ENCODE peak calls at places on chromosomes 11 and 22, in six cellular contexts. One of them, this sample, is unnamed. For H3K4me1 and H3K27me3, the result is how much of the 10 kb centered on the place peaks cover.

GRCh38 chr11:127193916-127194315 is 193.3 kb upstream of the KIRREL3 start:
- DNase-seq in body of pancreas: no peak
- DNase-seq in HCT116: no peak
- DNase-seq in IMR-90: no peak
- DNase-seq in mammary epithelial cell: no peak
- DNase-seq in stomach: no peak
- DNase-seq in this sample: no peak

GRCh38 chr11:108975641-108976071 is 310.8 kb downstream of the DDX10 start:
- DNase-seq in IMR-90: no peak
- DNase-seq in stomach: no peak
- DNase-seq in HCT116: no peak
- DNase-seq in mammary epithelial cell: no peak
- DNase-seq in body of pancreas: peak
- DNase-seq in this sample: no peak

GRCh38 chr11:93784935-93785360 is 866 bp downstream of the MED17 start:
- DNase-seq in HCT116: peak
- DNase-seq in IMR-90: no peak
- DNase-seq in body of pancreas: no peak
- DNase-seq in mammary epithelial cell: no peak
- DNase-seq in stomach: no peak
- DNase-seq in this sample: no peak

GRCh38 chr22:35835998-35836691 is 118.5 kb downstream of the APOL5 start:
- DNase-seq in IMR-90: peak
- DNase-seq in HCT116: peak
- DNase-seq in body of pancreas: peak
- DNase-seq in mammary epithelial cell: peak
- DNase-seq in stomach: peak
- DNase-seq in this sample: peak

GRCh38 chr11:130782361-130783221 is 133.7 kb downstream of the SNX19 start:
- DNase-seq in mammary epithelial cell: no peak
- DNase-seq in IMR-90: peak
- DNase-seq in body of pancreas: peak
- DNase-seq in stomach: no peak
- DNase-seq in HCT116: no peak
- DNase-seq in this sample: no peak

GRCh38 chr22:30247561-30247960 is 1.0 kb upstream of the LIF start:
- DNase-seq in HCT116: no peak
- DNase-seq in IMR-90: no peak
- DNase-seq in stomach: no peak
- DNase-seq in body of pancreas: no peak
- DNase-seq in mammary epithelial cell: no peak
- DNase-seq in this sample: no peak

GRCh38 chr11:120178441-120179070 is 32.3 kb upstream of the OAF start:
- DNase-seq in body of pancreas: no peak
- DNase-seq in mammary epithelial cell: no peak
- DNase-seq in HCT116: no peak
- DNase-seq in IMR-90: peak
- DNase-seq in stomach: no peak
- DNase-seq in this sample: no peak

GRCh38 chr11:62710001-62710345 is 2.5 kb downstream of the GNG3 start:
- DNase-seq in stomach: peak
- DNase-seq in mammary epithelial cell: no peak
- DNase-seq in IMR-90: no peak
- DNase-seq in body of pancreas: no peak
- DNase-seq in HCT116: no peak
- DNase-seq in this sample: no peak

GRCh38 chr11:10490398-10491232 is 35.6 kb downstream of the AMPD3 start:
- DNase-seq in IMR-90: peak
- DNase-seq in stomach: peak
- DNase-seq in body of pancreas: peak
- DNase-seq in HCT116: peak
- DNase-seq in mammary epithelial cell: peak
- DNase-seq in this sample: peak

DNA sequence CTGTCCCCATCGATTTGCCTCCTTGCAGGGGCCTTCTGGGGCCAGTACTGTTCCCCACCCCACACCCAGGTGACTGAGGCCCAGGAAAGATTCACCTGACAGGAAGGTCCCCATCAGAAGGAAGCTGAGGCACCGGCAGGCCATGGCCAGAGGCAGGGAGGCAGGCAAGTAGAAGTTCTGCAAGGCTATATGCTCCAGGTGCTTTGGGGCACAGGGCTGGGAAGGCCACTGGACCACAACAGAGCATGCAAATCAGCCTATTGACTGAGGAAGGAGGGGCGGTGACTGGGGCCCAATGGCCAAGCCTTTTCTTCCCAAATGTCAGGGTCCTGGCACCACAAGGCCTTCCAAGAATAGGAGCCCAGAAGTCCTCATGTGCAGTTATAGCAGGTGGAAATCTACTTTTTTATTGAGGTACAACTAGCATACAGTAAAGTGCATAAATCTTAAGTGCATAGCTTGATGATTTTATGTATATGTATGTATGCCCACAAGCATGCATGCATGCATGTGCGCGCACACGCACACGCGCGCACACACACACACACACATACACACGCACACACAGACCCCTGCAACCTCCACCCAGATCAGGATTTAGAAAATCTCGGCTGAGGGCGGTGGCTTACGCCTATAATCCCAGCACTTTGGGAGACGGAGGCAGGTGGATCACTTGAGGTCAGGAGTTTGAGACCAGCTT is at the start of gene VPREB3:
- DNase-seq in body of pancreas: no peak
- DNase-seq in HCT116: no peak
- DNase-seq in IMR-90: no peak
- DNase-seq in stomach: no peak
- DNase-seq in mammary epithelial cell: no peak
- DNase-seq in this sample: no peak
- H3K4me1 ChIP-seq in body of pancreas: under half
- H3K4me1 ChIP-seq in HCT116: under half
- H3K4me1 ChIP-seq in IMR-90: under half
- H3K4me1 ChIP-seq in stomach: under half
- H3K4me1 ChIP-seq in mammary epithelial cell: under half
- H3K4me1 ChIP-seq in this sample: under half

DNA sequence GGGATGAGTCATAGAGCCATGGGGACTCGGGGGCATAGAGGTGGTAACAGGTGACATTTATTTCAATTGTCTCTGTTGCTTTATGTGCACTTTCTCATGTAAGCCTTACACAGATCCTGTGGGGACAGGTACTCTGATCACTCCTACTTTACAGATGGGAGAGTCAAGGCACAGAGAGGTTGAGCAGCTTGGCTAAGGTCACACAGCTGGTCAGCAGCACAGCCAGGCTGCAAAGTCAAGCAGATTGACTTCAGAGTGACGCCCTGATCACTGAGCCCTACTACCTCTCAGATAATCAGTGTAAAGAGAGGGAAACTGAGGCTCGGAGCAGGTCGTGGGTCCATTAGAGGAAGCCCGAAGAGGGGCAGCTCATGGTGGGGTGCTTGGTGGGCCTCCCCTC is 3.5 kb downstream of the TMPRSS6 start:
- DNase-seq in mammary epithelial cell: no peak
- DNase-seq in stomach: no peak
- DNase-seq in HCT116: no peak
- DNase-seq in IMR-90: no peak
- DNase-seq in body of pancreas: no peak
- DNase-seq in this sample: no peak
- H3K27me3 ChIP-seq in mammary epithelial cell: under half
- H3K27me3 ChIP-seq in stomach: under half
- H3K27me3 ChIP-seq in HCT116: under half
- H3K27me3 ChIP-seq in IMR-90: under half
- H3K27me3 ChIP-seq in body of pancreas: under half
- H3K27me3 ChIP-seq in this sample: under half

GRCh38 chr22:40190501-40190900 is 12.8 kb downstream of the TNRC6B start:
- DNase-seq in stomach: peak
- DNase-seq in mammary epithelial cell: no peak
- DNase-seq in HCT116: no peak
- DNase-seq in IMR-90: no peak
- DNase-seq in body of pancreas: peak
- DNase-seq in this sample: no peak
- H3K4me3 ChIP-seq in stomach: no peak
- H3K4me3 ChIP-seq in mammary epithelial cell: no peak
- H3K4me3 ChIP-seq in HCT116: no peak
- H3K4me3 ChIP-seq in IMR-90: no peak
- H3K4me3 ChIP-seq in body of pancreas: no peak
- H3K4me3 ChIP-seq in this sample: no peak

GRCh38 chr11:111378773-111379499 is at the start of gene POU2AF1:
- DNase-seq in HCT116: no peak
- DNase-seq in stomach: no peak
- DNase-seq in IMR-90: peak
- DNase-seq in body of pancreas: no peak
- DNase-seq in mammary epithelial cell: peak
- DNase-seq in this sample: no peak
- H3K4me1 ChIP-seq in HCT116: under half
- H3K4me1 ChIP-seq in stomach: under half
- H3K4me1 ChIP-seq in IMR-90: under half
- H3K4me1 ChIP-seq in body of pancreas: under half
- H3K4me1 ChIP-seq in mammary epithelial cell: under half
- H3K4me1 ChIP-seq in this sample: under half

DNA sequence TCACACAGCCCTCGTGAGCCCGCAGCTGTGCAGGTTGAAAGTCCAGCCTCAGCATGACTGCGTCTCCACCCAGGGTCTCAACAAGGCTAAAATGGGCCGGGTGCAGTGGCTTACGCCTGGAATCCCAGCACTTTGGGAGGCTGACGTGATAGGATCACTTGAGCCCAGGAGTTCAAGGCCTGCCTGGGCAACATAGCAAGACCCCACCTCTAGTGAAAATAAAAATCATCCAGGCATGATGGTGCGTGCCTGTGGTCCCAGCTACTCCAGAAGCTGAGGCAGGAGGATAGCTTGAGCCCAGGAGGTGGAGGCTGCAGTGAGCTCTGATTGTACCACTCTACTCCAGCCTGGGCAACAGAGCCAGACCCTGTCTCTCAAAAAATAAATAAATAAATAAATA is 100.8 kb upstream of the PRR5 start:
- DNase-seq in IMR-90: no peak
- DNase-seq in HCT116: no peak
- DNase-seq in stomach: no peak
- DNase-seq in mammary epithelial cell: no peak
- DNase-seq in body of pancreas: no peak
- DNase-seq in this sample: no peak
- H3K27me3 ChIP-seq in IMR-90: under half
- H3K27me3 ChIP-seq in HCT116: under half
- H3K27me3 ChIP-seq in stomach: under half
- H3K27me3 ChIP-seq in mammary epithelial cell: under half
- H3K27me3 ChIP-seq in body of pancreas: under half
- H3K27me3 ChIP-seq in this sample: under half

GRCh38 chr11:8812438-8812837 is 98.6 kb upstream of the AKIP1 start:
- DNase-seq in IMR-90: no peak
- DNase-seq in HCT116: no peak
- DNase-seq in body of pancreas: peak
- DNase-seq in mammary epithelial cell: no peak
- DNase-seq in stomach: peak
- DNase-seq in this sample: peak

GRCh38 chr11:8809185-8809584 is 101.8 kb upstream of the AKIP1 start:
- DNase-seq in IMR-90: no peak
- DNase-seq in mammary epithelial cell: peak
- DNase-seq in stomach: no peak
- DNase-seq in body of pancreas: no peak
- DNase-seq in HCT116: no peak
- DNase-seq in this sample: no peak

GRCh38 chr11:8809605-8810272 is 101.2 kb upstream of the AKIP1 start:
- DNase-seq in IMR-90: no peak
- DNase-seq in mammary epithelial cell: no peak
- DNase-seq in stomach: no peak
- DNase-seq in body of pancreas: no peak
- DNase-seq in HCT116: no peak
- DNase-seq in this sample: no peak

GRCh38 chr11:8811571-8811970 is 99.4 kb upstream of the AKIP1 start:
- DNase-seq in IMR-90: peak
- DNase-seq in body of pancreas: no peak
- DNase-seq in mammary epithelial cell: no peak
- DNase-seq in stomach: no peak
- DNase-seq in HCT116: no peak
- DNase-seq in this sample: no peak

GRCh38 chr11:8810331-8811301 is 100.4 kb upstream of the AKIP1 start:
- DNase-seq in IMR-90: peak
- DNase-seq in HCT116: no peak
- DNase-seq in body of pancreas: peak
- DNase-seq in mammary epithelial cell: peak
- DNase-seq in stomach: peak
- DNase-seq in this sample: peak
- H3K4me3 ChIP-seq in IMR-90: peak
- H3K4me3 ChIP-seq in HCT116: no peak
- H3K4me3 ChIP-seq in body of pancreas: peak
- H3K4me3 ChIP-seq in mammary epithelial cell: peak
- H3K4me3 ChIP-seq in stomach: peak
- H3K4me3 ChIP-seq in this sample: peak

GRCh38 chr11:19571906-19572305 is 140.7 kb upstream of the NAV2 start:
- DNase-seq in mammary epithelial cell: no peak
- DNase-seq in HCT116: no peak
- DNase-seq in body of pancreas: no peak
- DNase-seq in stomach: no peak
- DNase-seq in IMR-90: no peak
- DNase-seq in this sample: no peak

GRCh38 chr11:19570889-19571288 is 141.7 kb upstream of the NAV2 start:
- DNase-seq in stomach: no peak
- DNase-seq in HCT116: no peak
- DNase-seq in body of pancreas: no peak
- DNase-seq in IMR-90: no peak
- DNase-seq in mammary epithelial cell: no peak
- DNase-seq in this sample: no peak

GRCh38 chr11:19576054-19576453 is 136.6 kb upstream of the NAV2 start:
- DNase-seq in mammary epithelial cell: no peak
- DNase-seq in stomach: no peak
- DNase-seq in IMR-90: peak
- DNase-seq in body of pancreas: no peak
- DNase-seq in HCT116: no peak
- DNase-seq in this sample: no peak

GRCh38 chr11:19574916-19575315 is 137.7 kb upstream of the NAV2 start:
- DNase-seq in IMR-90: no peak
- DNase-seq in HCT116: no peak
- DNase-seq in stomach: no peak
- DNase-seq in body of pancreas: no peak
- DNase-seq in mammary epithelial cell: no peak
- DNase-seq in this sample: no peak

DNA sequence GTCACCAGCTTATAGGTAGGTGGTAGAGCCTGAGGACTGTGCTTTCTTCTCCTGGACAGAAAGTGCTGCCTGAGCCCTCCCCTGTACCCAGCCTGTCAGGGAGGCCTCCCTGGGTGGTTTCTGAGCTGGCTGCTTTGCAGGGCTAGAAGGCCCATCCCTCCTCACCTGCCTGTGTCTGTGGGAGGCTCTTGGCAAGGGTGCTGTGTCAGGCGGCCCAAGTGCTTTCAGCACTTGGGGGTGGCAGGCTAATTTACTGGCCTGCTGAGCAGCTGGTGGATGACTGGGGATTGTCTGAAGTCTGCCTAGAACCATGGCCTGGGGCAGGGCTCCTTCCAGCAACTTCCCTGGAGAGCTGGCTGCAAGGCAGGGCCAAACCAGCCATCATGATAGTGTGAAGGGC is 139.0 kb upstream of the NAV2 start:
- DNase-seq in body of pancreas: peak
- DNase-seq in IMR-90: no peak
- DNase-seq in stomach: no peak
- DNase-seq in HCT116: no peak
- DNase-seq in mammary epithelial cell: no peak
- DNase-seq in this sample: no peak
- H3K4me1 ChIP-seq in body of pancreas: under half
- H3K4me1 ChIP-seq in IMR-90: under half
- H3K4me1 ChIP-seq in stomach: under half
- H3K4me1 ChIP-seq in HCT116: under half
- H3K4me1 ChIP-seq in mammary epithelial cell: under half
- H3K4me1 ChIP-seq in this sample: under half

This sample was measured in right lobe of liver.